ENCODE peak calls at places on chromosome 13, in five cellular contexts. W is K562, L is GM12891, Y is H1, G is HepG2. O is an unnamed sample.
A peak's percentile ranks its signal among the peaks of the same experiment; 100 is the strongest.

GRCh38 chr13:71820699-71821098 is 46.3 kb downstream of the DACH1 start:
- DNase-seq in L (no peak), G (no peak), Y (no peak), W (no peak), O (no peak)

GRCh38 chr13:29956771-29957170 is 106.4 kb upstream of the UBL3 start:
- DNase-seq in G (no peak), Y (no peak), L (no peak), W (no peak), O (no peak)

GRCh38 chr13:50081106-50081898 is 66.1 kb downstream of the KCNRG start:
- DNase-seq in L (peak; percentile 13), W (peak; percentile 45), Y (no peak), G (no peak), O (no peak)

GRCh38 chr13:59687028-59687427 is 476.7 kb downstream of the DIAPH3 start:
- DNase-seq in W (no peak), L (no peak), G (no peak), Y (no peak), O (no peak)

GRCh38 chr13:66534561-66534960 is 695.6 kb downstream of the PCDH9 start:
- DNase-seq in L (no peak), G (no peak), Y (no peak), W (no peak), O (no peak)

GRCh38 chr13:111627596-111627995 is 307.2 kb downstream of the TEX29 start:
- DNase-seq in Y (no peak), W (no peak), L (no peak), G (no peak), O (no peak)

GRCh38 chr13:67299731-67300130 is 69.6 kb upstream of the PCDH9 start:
- DNase-seq in L (no peak), G (no peak), Y (no peak), W (no peak), O (no peak)

GRCh38 chr13:23598371-23598770 is 28.2 kb downstream of the TNFRSF19 start:
- DNase-seq in W (no peak), Y (no peak), L (no peak), G (no peak), O (no peak)

GRCh38 chr13:76329004-76329403 is 557.2 kb downstream of the KCTD12 start:
- DNase-seq in W (no peak), G (no peak), L (no peak), Y (no peak), O (no peak)

GRCh38 chr13:39263033-39263432 is 224.8 kb downstream of the NHLRC3 start:
- DNase-seq in Y (no peak), W (peak; percentile 18), L (peak; percentile 17), G (peak; percentile 23), O (peak; percentile 8)

GRCh38 chr13:107721436-107721835 is 493.9 kb downstream of the LIG4 start:
- DNase-seq in G (no peak), Y (no peak), W (no peak), L (no peak), O (no peak)

GRCh38 chr13:63421113-63421512 is 2005.5 kb upstream of the PCDH20 start:
- DNase-seq in Y (no peak), L (no peak), W (no peak), G (no peak), O (no peak)

GRCh38 chr13:27112006-27112405 is 59.6 kb downstream of the USP12 start:
- DNase-seq in G (no peak), W (no peak), Y (no peak), L (no peak), O (no peak)

GRCh38 chr13:99464441-99464949 is 36.8 kb upstream of the TM9SF2 start:
- DNase-seq in L (no peak), W (no peak), G (no peak), Y (no peak), O (no peak)

GRCh38 chr13:29758591-29759114 is 91.8 kb downstream of the UBL3 start:
- DNase-seq in W (no peak), G (peak; percentile 5), L (no peak), Y (no peak), O (peak; percentile 36)

GRCh38 chr13:60397693-60398437 is 845 bp downstream of the TDRD3 start:
- DNase-seq in G (peak; percentile 35), W (no peak), Y (no peak), L (peak; percentile 23), O (no peak)

GRCh38 chr13:38348890-38349289 is 761 bp upstream of the UFM1 start:
- DNase-seq in Y (no peak), G (no peak), W (no peak), L (no peak), O (no peak)

GRCh38 chr13:72430923-72431322 is 296.5 kb downstream of the MZT1 start:
- DNase-seq in Y (no peak), L (no peak), G (no peak), W (no peak), O (no peak)

GRCh38 chr13:76692326-76692725 is 193.9 kb downstream of the KCTD12 start:
- DNase-seq in G (no peak), Y (no peak), W (no peak), L (no peak), O (no peak)

GRCh38 chr13:46473806-46474205 is 79.2 kb upstream of the LRCH1 start:
- DNase-seq in Y (no peak), G (no peak), L (no peak), W (no peak), O (no peak)

GRCh38 chr13:25840931-25841330 is 210.9 kb downstream of the SHISA2 start:
- DNase-seq in Y (no peak), G (no peak), L (no peak), W (no peak), O (no peak)

GRCh38 chr13:89925107-89925506 is 1422.4 kb upstream of the MIR17HG start:
- DNase-seq in G (peak; percentile 32), W (no peak), L (no peak), Y (no peak), O (no peak)

GRCh38 chr13:25911020-25911419 is 140.8 kb downstream of the SHISA2 start:
- DNase-seq in Y (peak; percentile 74), G (no peak), W (no peak), L (no peak), O (no peak)

GRCh38 chr13:73401769-73402168 is 343.0 kb downstream of the KLF5 start:
- DNase-seq in L (no peak), Y (no peak), G (no peak), W (no peak), O (no peak)

GRCh38 chr13:51201886-51202285 is 20.3 kb upstream of the FAM124A start:
- DNase-seq in Y (no peak), L (no peak), G (no peak), W (no peak), O (no peak)

GRCh38 chr13:20019033-20019432 is 60.5 kb downstream of the ZMYM2 start:
- DNase-seq in L (no peak), Y (no peak), G (no peak), W (no peak), O (no peak)

GRCh38 chr13:28283600-28283999 is 145.3 kb downstream of the PAN3 start:
- DNase-seq in Y (no peak), W (no peak), G (no peak), L (no peak), O (no peak)

GRCh38 chr13:37381502-37381901 is 217.1 kb downstream of the POSTN start:
- DNase-seq in W (no peak), G (no peak), Y (no peak), L (no peak), O (no peak)

GRCh38 chr13:32323912-32324311 is 8.6 kb downstream of the BRCA2 start:
- DNase-seq in Y (no peak), G (no peak), L (no peak), W (no peak), O (no peak)

GRCh38 chr13:48624858-48625257 is 28.9 kb upstream of the CYSLTR2 start:
- DNase-seq in L (no peak), G (no peak), Y (no peak), W (no peak), O (no peak)
- TF ChIP-seq TAF1 in L (no peak), G (no peak), Y (no peak), W (no peak), O (no peak)

DNA sequence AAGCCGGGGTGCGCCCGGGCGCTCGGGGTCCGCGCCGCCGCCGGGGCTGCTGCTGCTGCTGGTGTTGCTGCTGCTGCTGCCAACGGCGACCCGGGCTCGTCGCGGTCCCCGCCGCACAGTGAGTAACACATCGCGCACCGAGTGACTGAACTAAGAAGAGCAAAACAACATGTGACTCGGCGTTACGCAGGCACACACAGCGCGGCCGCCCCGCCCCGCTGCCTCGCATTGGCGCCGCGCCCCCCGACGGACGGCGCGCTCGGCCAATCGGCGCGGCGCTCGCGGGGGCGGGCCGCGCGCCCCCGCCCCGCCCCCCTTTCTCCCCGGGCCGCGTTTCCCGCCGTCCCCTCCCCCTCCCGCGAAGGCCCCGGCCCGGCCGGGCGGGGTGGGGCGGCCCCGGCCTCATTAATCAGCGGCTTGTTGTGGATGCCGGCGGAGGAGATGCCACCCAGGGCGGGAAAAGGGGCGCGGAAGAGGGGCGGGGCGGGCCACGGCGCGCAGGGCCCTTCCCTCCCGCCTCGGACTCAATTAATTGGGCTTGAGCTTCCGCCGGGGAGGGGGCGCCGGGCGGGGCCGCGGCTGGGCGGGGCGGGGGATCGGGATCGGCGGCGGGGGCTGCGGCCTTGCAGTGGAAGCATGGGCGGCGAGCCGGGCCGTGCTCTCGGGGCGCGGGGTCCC is at the start of gene IRS2:
- DNase-seq in W (peak; percentile 86), G (no peak), L (peak; percentile 53), Y (peak; percentile 61), O (peak; percentile 53)
- TF ChIP-seq POLR2AphosphoS5 in W (peak; percentile 59), G (no peak), L (no peak), Y (peak; percentile 99), O (no peak)

GRCh38 chr13:112965573-112966115 is 3.4 kb upstream of the MCF2L start:
- DNase-seq in Y (no peak), L (no peak), G (no peak), W (no peak), O (no peak)

GRCh38 chr13:112962911-112963625 is 5.9 kb upstream of the MCF2L start:
- DNase-seq in W (no peak), G (no peak), Y (no peak), L (no peak), O (no peak)

GRCh38 chr13:112963641-112964040 is 5.4 kb upstream of the MCF2L start:
- DNase-seq in Y (no peak), G (no peak), L (no peak), W (no peak), O (no peak)

GRCh38 chr13:112966776-112967175 is 2.2 kb upstream of the MCF2L start:
- DNase-seq in Y (no peak), G (no peak), L (no peak), W (no peak), O (no peak)

DNA sequence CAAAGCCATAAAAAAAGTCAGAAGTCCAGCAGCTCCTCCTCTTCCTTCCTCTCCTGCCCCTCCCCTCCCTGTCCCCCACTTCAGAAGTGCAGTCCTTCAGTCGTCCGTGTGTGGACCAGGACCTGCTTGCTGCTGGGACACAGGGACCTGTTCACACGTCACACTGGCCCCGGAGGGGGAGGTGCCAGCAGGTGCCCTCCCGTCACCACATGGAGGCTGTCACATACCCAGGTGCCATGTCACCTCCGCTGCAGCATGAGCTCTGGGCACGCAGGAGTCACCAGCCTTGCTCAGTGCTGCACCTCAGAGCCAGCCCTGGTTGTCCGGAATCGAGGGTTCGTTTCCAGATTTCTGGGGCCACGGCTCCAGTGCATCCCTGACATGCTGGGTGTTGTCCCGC is 3.9 kb upstream of the MCF2L start:
- DNase-seq in L (no peak), Y (no peak), G (no peak), W (no peak), O (no peak)
- TF ChIP-seq POLR2A in L (no peak), Y (no peak), G (no peak), W (no peak), O (no peak)

DNA sequence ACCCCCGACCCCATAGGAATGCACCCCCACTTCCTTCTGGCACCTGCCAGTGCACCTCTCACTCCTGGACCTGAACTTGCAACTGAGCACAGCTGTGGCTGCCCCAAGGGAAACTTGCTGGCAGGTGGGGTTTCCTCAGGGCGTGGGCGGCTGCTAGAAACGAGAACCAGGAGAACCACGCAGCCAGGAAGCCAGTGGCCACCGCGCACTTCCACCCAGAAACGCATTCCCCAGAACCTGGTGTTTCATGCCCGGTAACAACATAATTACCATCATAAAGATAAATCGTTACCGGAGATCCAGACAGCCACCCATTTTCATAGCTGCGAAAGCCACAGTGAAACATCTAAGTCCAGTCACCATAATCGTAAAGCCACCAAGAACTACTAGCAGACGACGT is 75.2 kb upstream of the C13orf46 start:
- DNase-seq in L (peak; percentile 58), G (no peak), Y (no peak), W (no peak), O (peak; percentile 56)
- TF ChIP-seq TAF1 in L (no peak), G (no peak), Y (no peak), W (no peak), O (no peak)